ENCODE peak calls at places on chromosome 10, in ten cellular contexts. One of them, this sample, is unnamed.

GRCh38 chr10:127332631-127333030 is 136.2 kb upstream of the INSYN2A start:
- DNase-seq in heart left ventricle: no peak
- DNase-seq in IMR-90: no peak
- DNase-seq in breast epithelium: no peak
- DNase-seq in testis: no peak
- DNase-seq in right lobe of liver: no peak
- DNase-seq in ovary: no peak
- DNase-seq in spleen: no peak
- DNase-seq in uterus: no peak
- DNase-seq in erythroblast: no peak
- DNase-seq in this sample: no peak

GRCh38 chr10:6201511-6201975 is 1.2 kb upstream of the PFKFB3 start:
- DNase-seq in heart left ventricle: peak; percentile 75
- DNase-seq in IMR-90: peak; percentile 70
- DNase-seq in breast epithelium: no peak
- DNase-seq in testis: peak; percentile 77
- DNase-seq in right lobe of liver: peak; percentile 91
- DNase-seq in ovary: no peak
- DNase-seq in spleen: peak; percentile 95
- DNase-seq in uterus: peak; percentile 57
- DNase-seq in erythroblast: peak; percentile 35
- DNase-seq in this sample: peak; percentile 85

GRCh38 chr10:36676321-36677169 is 448.9 kb upstream of the ANKRD30A start:
- DNase-seq in heart left ventricle: no peak
- DNase-seq in IMR-90: peak; percentile 73
- DNase-seq in breast epithelium: no peak
- DNase-seq in testis: no peak
- DNase-seq in right lobe of liver: no peak
- DNase-seq in ovary: no peak
- DNase-seq in spleen: no peak
- DNase-seq in uterus: no peak
- DNase-seq in erythroblast: no peak
- DNase-seq in this sample: no peak

GRCh38 chr10:33666686-33667480 is 332.4 kb upstream of the NRP1 start:
- DNase-seq in heart left ventricle: no peak
- DNase-seq in IMR-90: no peak
- DNase-seq in breast epithelium: no peak
- DNase-seq in testis: no peak
- DNase-seq in right lobe of liver: no peak
- DNase-seq in ovary: no peak
- DNase-seq in spleen: no peak
- DNase-seq in uterus: no peak
- DNase-seq in erythroblast: no peak
- DNase-seq in this sample: no peak

GRCh38 chr10:21174670-21175495 is 277.8 kb upstream of the NEBL start:
- DNase-seq in heart left ventricle: no peak
- DNase-seq in IMR-90: no peak
- DNase-seq in breast epithelium: no peak
- DNase-seq in testis: no peak
- DNase-seq in right lobe of liver: no peak
- DNase-seq in ovary: no peak
- DNase-seq in spleen: no peak
- DNase-seq in uterus: no peak
- DNase-seq in erythroblast: peak; percentile 16
- DNase-seq in this sample: no peak

GRCh38 chr10:119079572-119080520 is 771 bp downstream of the EIF3A start:
- DNase-seq in heart left ventricle: peak; percentile 82
- DNase-seq in IMR-90: peak; percentile 75
- DNase-seq in breast epithelium: peak; percentile 64
- DNase-seq in testis: peak; percentile 74
- DNase-seq in right lobe of liver: peak; percentile 82
- DNase-seq in ovary: peak; percentile 84
- DNase-seq in spleen: peak; percentile 94
- DNase-seq in uterus: peak; percentile 62
- DNase-seq in erythroblast: peak; percentile 85
- DNase-seq in this sample: peak; percentile 87

GRCh38 chr10:95035343-95036283 is 33.7 kb downstream of the CYP2C8 start:
- DNase-seq in heart left ventricle: no peak
- DNase-seq in IMR-90: no peak
- DNase-seq in breast epithelium: no peak
- DNase-seq in testis: no peak
- DNase-seq in right lobe of liver: no peak
- DNase-seq in ovary: no peak
- DNase-seq in spleen: no peak
- DNase-seq in uterus: no peak
- DNase-seq in erythroblast: peak; percentile 47
- DNase-seq in this sample: no peak

GRCh38 chr10:122057841-122058240 is 68.9 kb downstream of the TACC2 start:
- DNase-seq in heart left ventricle: no peak
- DNase-seq in IMR-90: no peak
- DNase-seq in breast epithelium: no peak
- DNase-seq in testis: no peak
- DNase-seq in right lobe of liver: no peak
- DNase-seq in ovary: no peak
- DNase-seq in spleen: no peak
- DNase-seq in uterus: no peak
- DNase-seq in erythroblast: no peak
- DNase-seq in this sample: no peak

GRCh38 chr10:122286872-122287271 is 15.8 kb downstream of the BTBD16 start:
- DNase-seq in heart left ventricle: peak; percentile 60
- DNase-seq in IMR-90: peak; percentile 77
- DNase-seq in breast epithelium: no peak
- DNase-seq in testis: no peak
- DNase-seq in right lobe of liver: no peak
- DNase-seq in ovary: no peak
- DNase-seq in spleen: no peak
- DNase-seq in uterus: no peak
- DNase-seq in erythroblast: no peak
- DNase-seq in this sample: no peak

GRCh38 chr10:119302591-119303253 is 95.4 kb downstream of the GRK5 start:
- DNase-seq in heart left ventricle: no peak
- DNase-seq in IMR-90: no peak
- DNase-seq in breast epithelium: no peak
- DNase-seq in testis: no peak
- DNase-seq in right lobe of liver: no peak
- DNase-seq in ovary: no peak
- DNase-seq in spleen: no peak
- DNase-seq in uterus: no peak
- DNase-seq in erythroblast: no peak
- DNase-seq in this sample: no peak

GRCh38 chr10:124351481-124352220 is 67.1 kb downstream of the OAT start:
- DNase-seq in heart left ventricle: no peak
- DNase-seq in IMR-90: no peak
- DNase-seq in breast epithelium: no peak
- DNase-seq in testis: no peak
- DNase-seq in right lobe of liver: no peak
- DNase-seq in ovary: no peak
- DNase-seq in spleen: peak; percentile 70
- DNase-seq in uterus: no peak
- DNase-seq in erythroblast: no peak
- DNase-seq in this sample: peak; percentile 30

GRCh38 chr10:130111848-130112180 is 1.2 kb upstream of the C10orf143 start:
- DNase-seq in heart left ventricle: no peak
- DNase-seq in IMR-90: no peak
- DNase-seq in breast epithelium: no peak
- DNase-seq in testis: no peak
- DNase-seq in right lobe of liver: no peak
- DNase-seq in ovary: no peak
- DNase-seq in spleen: no peak
- DNase-seq in uterus: no peak
- DNase-seq in erythroblast: no peak
- DNase-seq in this sample: no peak

GRCh38 chr10:10891437-10891836 is 126.2 kb upstream of the CELF2 start:
- DNase-seq in heart left ventricle: no peak
- DNase-seq in IMR-90: peak; percentile 90
- DNase-seq in breast epithelium: no peak
- DNase-seq in testis: no peak
- DNase-seq in right lobe of liver: no peak
- DNase-seq in ovary: no peak
- DNase-seq in spleen: no peak
- DNase-seq in uterus: no peak
- DNase-seq in erythroblast: no peak
- DNase-seq in this sample: no peak

GRCh38 chr10:122213766-122214165 is 57.3 kb upstream of the BTBD16 start:
- DNase-seq in heart left ventricle: no peak
- DNase-seq in IMR-90: no peak
- DNase-seq in breast epithelium: no peak
- DNase-seq in testis: no peak
- DNase-seq in right lobe of liver: no peak
- DNase-seq in ovary: no peak
- DNase-seq in spleen: no peak
- DNase-seq in uterus: no peak
- DNase-seq in erythroblast: no peak
- DNase-seq in this sample: no peak

GRCh38 chr10:119422685-119423509 is 119.6 kb downstream of the RGS10 start:
- DNase-seq in heart left ventricle: no peak
- DNase-seq in IMR-90: no peak
- DNase-seq in breast epithelium: no peak
- DNase-seq in testis: no peak
- DNase-seq in right lobe of liver: peak; percentile 8
- DNase-seq in ovary: no peak
- DNase-seq in spleen: no peak
- DNase-seq in uterus: no peak
- DNase-seq in erythroblast: no peak
- DNase-seq in this sample: no peak

GRCh38 chr10:2964632-2965296 is 102.6 kb upstream of the PFKP start:
- DNase-seq in heart left ventricle: no peak
- DNase-seq in IMR-90: no peak
- DNase-seq in breast epithelium: no peak
- DNase-seq in testis: no peak
- DNase-seq in right lobe of liver: no peak
- DNase-seq in ovary: no peak
- DNase-seq in spleen: no peak
- DNase-seq in uterus: no peak
- DNase-seq in erythroblast: no peak
- DNase-seq in this sample: no peak

GRCh38 chr10:6065406-6065805 is 3.2 kb upstream of the IL2RA start:
- DNase-seq in heart left ventricle: peak; percentile 4
- DNase-seq in IMR-90: no peak
- DNase-seq in breast epithelium: no peak
- DNase-seq in testis: no peak
- DNase-seq in right lobe of liver: no peak
- DNase-seq in ovary: no peak
- DNase-seq in spleen: no peak
- DNase-seq in uterus: no peak
- DNase-seq in erythroblast: no peak
- DNase-seq in this sample: peak; percentile 26

GRCh38 chr10:125231116-125231812 is 70.9 kb upstream of the CTBP2 start:
- DNase-seq in heart left ventricle: no peak
- DNase-seq in IMR-90: peak; percentile 98
- DNase-seq in breast epithelium: no peak
- DNase-seq in testis: no peak
- DNase-seq in right lobe of liver: no peak
- DNase-seq in ovary: no peak
- DNase-seq in spleen: peak; percentile 54
- DNase-seq in uterus: peak; percentile 17
- DNase-seq in erythroblast: no peak
- DNase-seq in this sample: no peak

GRCh38 chr10:98430427-98430826 is 15.4 kb upstream of the PYROXD2 start:
- DNase-seq in heart left ventricle: peak; percentile 12
- DNase-seq in IMR-90: no peak
- DNase-seq in breast epithelium: no peak
- DNase-seq in testis: no peak
- DNase-seq in right lobe of liver: no peak
- DNase-seq in ovary: no peak
- DNase-seq in spleen: no peak
- DNase-seq in uterus: no peak
- DNase-seq in erythroblast: no peak
- DNase-seq in this sample: no peak

GRCh38 chr10:61500460-61500859 is 47.3 kb upstream of the TMEM26 start:
- DNase-seq in heart left ventricle: no peak
- DNase-seq in IMR-90: no peak
- DNase-seq in breast epithelium: no peak
- DNase-seq in testis: no peak
- DNase-seq in right lobe of liver: no peak
- DNase-seq in ovary: no peak
- DNase-seq in spleen: no peak
- DNase-seq in uterus: no peak
- DNase-seq in erythroblast: no peak
- DNase-seq in this sample: no peak

GRCh38 chr10:15253951-15254807 is 85.7 kb upstream of the NMT2 start:
- DNase-seq in heart left ventricle: no peak
- DNase-seq in IMR-90: no peak
- DNase-seq in breast epithelium: no peak
- DNase-seq in testis: no peak
- DNase-seq in right lobe of liver: no peak
- DNase-seq in ovary: no peak
- DNase-seq in spleen: no peak
- DNase-seq in uterus: no peak
- DNase-seq in erythroblast: no peak
- DNase-seq in this sample: no peak

GRCh38 chr10:102064868-102065560 is at the start of gene HPS6:
- DNase-seq in heart left ventricle: peak; percentile 93
- DNase-seq in IMR-90: peak; percentile 84
- DNase-seq in breast epithelium: peak; percentile 89
- DNase-seq in testis: peak; percentile 92
- DNase-seq in right lobe of liver: peak; percentile 95
- DNase-seq in ovary: peak; percentile 92
- DNase-seq in spleen: peak; percentile 99
- DNase-seq in uterus: peak; percentile 90
- DNase-seq in erythroblast: peak; percentile 95
- DNase-seq in this sample: peak; percentile 95
- TF ChIP-seq POLR2A in heart left ventricle: peak; percentile 87
- TF ChIP-seq POLR2A in IMR-90: peak; percentile 75
- TF ChIP-seq POLR2A in breast epithelium: peak; percentile 26
- TF ChIP-seq POLR2A in testis: no peak
- TF ChIP-seq POLR2A in right lobe of liver: peak; percentile 84
- TF ChIP-seq POLR2A in ovary: peak; percentile 67
- TF ChIP-seq POLR2A in spleen: peak; percentile 26
- TF ChIP-seq POLR2A in uterus: peak; percentile 47
- TF ChIP-seq POLR2A in erythroblast: peak; percentile 89
- TF ChIP-seq POLR2A in this sample: peak; percentile 95

GRCh38 chr10:68720793-68721672 is at the start of gene CCAR1:
- DNase-seq in heart left ventricle: peak; percentile 97
- DNase-seq in IMR-90: peak; percentile 99
- DNase-seq in breast epithelium: peak; percentile 95
- DNase-seq in testis: peak; percentile 98
- DNase-seq in right lobe of liver: peak; percentile 96
- DNase-seq in ovary: peak; percentile 98
- DNase-seq in spleen: peak; percentile 99
- DNase-seq in uterus: peak; percentile 96
- DNase-seq in erythroblast: peak; percentile 98
- DNase-seq in this sample: peak; percentile 97
- TF ChIP-seq POLR2A in heart left ventricle: peak; percentile 61
- TF ChIP-seq POLR2A in IMR-90: peak; percentile 77
- TF ChIP-seq POLR2A in breast epithelium: peak; percentile 51
- TF ChIP-seq POLR2A in testis: peak; percentile 43
- TF ChIP-seq POLR2A in right lobe of liver: peak; percentile 73
- TF ChIP-seq POLR2A in ovary: peak; percentile 88
- TF ChIP-seq POLR2A in spleen: no peak
- TF ChIP-seq POLR2A in uterus: peak; percentile 45
- TF ChIP-seq POLR2A in erythroblast: peak; percentile 89
- TF ChIP-seq POLR2A in this sample: peak; percentile 37

GRCh38 chr10:80409121-80409520 is 770 bp downstream of the PRXL2A start:
- DNase-seq in heart left ventricle: no peak
- DNase-seq in IMR-90: no peak
- DNase-seq in breast epithelium: no peak
- DNase-seq in testis: no peak
- DNase-seq in right lobe of liver: no peak
- DNase-seq in ovary: no peak
- DNase-seq in spleen: no peak
- DNase-seq in uterus: no peak
- DNase-seq in erythroblast: no peak
- DNase-seq in this sample: no peak
- TF ChIP-seq POLR2A in heart left ventricle: no peak
- TF ChIP-seq POLR2A in IMR-90: no peak
- TF ChIP-seq POLR2A in breast epithelium: no peak
- TF ChIP-seq POLR2A in testis: no peak
- TF ChIP-seq POLR2A in right lobe of liver: no peak
- TF ChIP-seq POLR2A in ovary: no peak
- TF ChIP-seq POLR2A in spleen: no peak
- TF ChIP-seq POLR2A in uterus: no peak
- TF ChIP-seq POLR2A in erythroblast: no peak
- TF ChIP-seq POLR2A in this sample: no peak

GRCh38 chr10:24681476-24682088 is 42.1 kb downstream of the ARHGAP21 start:
- DNase-seq in heart left ventricle: no peak
- DNase-seq in IMR-90: no peak
- DNase-seq in breast epithelium: no peak
- DNase-seq in testis: no peak
- DNase-seq in right lobe of liver: no peak
- DNase-seq in ovary: no peak
- DNase-seq in spleen: no peak
- DNase-seq in uterus: no peak
- DNase-seq in erythroblast: peak; percentile 53
- DNase-seq in this sample: no peak
- TF ChIP-seq POLR2A in heart left ventricle: no peak
- TF ChIP-seq POLR2A in IMR-90: no peak
- TF ChIP-seq POLR2A in breast epithelium: no peak
- TF ChIP-seq POLR2A in testis: no peak
- TF ChIP-seq POLR2A in right lobe of liver: no peak
- TF ChIP-seq POLR2A in ovary: no peak
- TF ChIP-seq POLR2A in spleen: no peak
- TF ChIP-seq POLR2A in uterus: no peak
- TF ChIP-seq POLR2A in erythroblast: no peak
- TF ChIP-seq POLR2A in this sample: no peak